ENCODE peak calls at places on chromosomes 1 and 21, in four cellular contexts. Y is breast epithelium, C is head of caudate nucleus, E is RPMI7951. G is an unnamed sample.

GRCh38 chr1:201599548-201599947 is 60.6 kb downstream of the NAV1 start:
- DNase-seq in Y (no peak), C (no peak), E (no peak), G (no peak)

GRCh38 chr1:193427524-193427923 is 241.1 kb upstream of the B3GALT2 start:
- DNase-seq in Y (no peak), C (no peak), E (no peak), G (no peak)

GRCh38 chr21:33070921-33071877 is 1.3 kb downstream of the OLIG1 start:
- DNase-seq in Y (no peak), C (peak; percentile 14), E (no peak), G (no peak)

GRCh38 chr1:201481004-201481380 is 12.0 kb upstream of the PHLDA3 start:
- DNase-seq in Y (peak; percentile 46), C (no peak), E (no peak), G (no peak)

GRCh38 chr21:39265603-39266002 is 47.8 kb downstream of the BRWD1 start:
- DNase-seq in Y (no peak), C (no peak), E (no peak), G (no peak)

GRCh38 chr1:38064232-38064903 is 17.8 kb upstream of the POU3F1 start:
- DNase-seq in Y (no peak), C (peak; percentile 90), E (peak; percentile 88), G (no peak)

GRCh38 chr1:26697978-26698849 is 2.4 kb downstream of the ARID1A start:
- DNase-seq in Y (peak; percentile 70), C (peak; percentile 57), E (peak; percentile 93), G (no peak)

GRCh38 chr21:15249285-15249993 is 184.6 kb upstream of the NRIP1 start:
- DNase-seq in Y (no peak), C (no peak), E (peak; percentile 2), G (no peak)

GRCh38 chr1:26784023-26784871 is 3.5 kb upstream of the PIGV start:
- DNase-seq in Y (no peak), C (peak; percentile 74), E (peak; percentile 68), G (peak; percentile 76)